ENCODE peak calls at places on chromosomes 2 and 18, in six cellular contexts. L is K562, C is HepG2, S is GM12878, G is upper lobe of left lung, P is A549. J is an unnamed sample. For H3K4me1, the result is how much of the 10 kb centered on the place peaks cover.

GRCh38 chr18:54939375-54939917 is 19.8 kb downstream of the CCDC68 start:
- ATAC-seq in L (peak), C (peak), S (no peak), G (no peak), P (no peak), J (no peak)

GRCh38 chr2:26412091-26412673 is 10.5 kb downstream of the DRC1 start:
- ATAC-seq in L (peak), C (peak), S (peak), G (peak), P (peak), J (no peak)

GRCh38 chr2:2270808-2271415 is 60.2 kb downstream of the MYT1L start:
- ATAC-seq in L (no peak), C (no peak), S (no peak), G (no peak), P (no peak), J (no peak)

GRCh38 chr2:56017784-56018183 is 94.2 kb upstream of the EFEMP1 start:
- ATAC-seq in L (no peak), C (no peak), S (no peak), G (no peak), P (no peak), J (no peak)

GRCh38 chr2:159188449-159188848 is 98.1 kb downstream of the WDSUB1 start:
- ATAC-seq in L (no peak), C (no peak), S (no peak), G (no peak), P (no peak), J (peak)

GRCh38 chr2:9110346-9110884 is 96.2 kb upstream of the ASAP2 start:
- ATAC-seq in L (peak), C (peak), S (peak), G (no peak), P (no peak), J (no peak)

GRCh38 chr2:33496150-33496549 is 19.7 kb downstream of the RASGRP3 start:
- ATAC-seq in L (no peak), C (no peak), S (no peak), G (no peak), P (no peak), J (no peak)

GRCh38 chr2:225177098-225177497 is 134.8 kb upstream of the DOCK10 start:
- ATAC-seq in L (no peak), C (no peak), S (no peak), G (no peak), P (peak), J (no peak)

GRCh38 chr2:201129044-201129505 is 13.1 kb downstream of the CFLAR start:
- ATAC-seq in L (no peak), C (peak), S (peak), G (peak), P (no peak), J (no peak)

GRCh38 chr18:49849331-49850217 is 36.2 kb upstream of the ACAA2 start:
- ATAC-seq in L (peak), C (peak), S (no peak), G (peak), P (peak), J (peak)

GRCh38 chr2:160474891-160475795 is 18.5 kb downstream of the RBMS1 start:
- ATAC-seq in L (no peak), C (peak), S (no peak), G (no peak), P (no peak), J (no peak)

GRCh38 chr2:31202041-31202440 is 15.3 kb downstream of the CAPN14 start:
- ATAC-seq in L (no peak), C (no peak), S (no peak), G (no peak), P (no peak), J (no peak)

GRCh38 chr2:211468217-211468616 is 911.8 kb downstream of the CPS1 start:
- ATAC-seq in L (no peak), C (no peak), S (no peak), G (no peak), P (no peak), J (no peak)

GRCh38 chr2:27263287-27264252 is 723 bp upstream of the SLC30A3 start:
- ATAC-seq in L (no peak), C (no peak), S (peak), G (no peak), P (no peak), J (no peak)

GRCh38 chr18:666177-666576 is 8.7 kb downstream of the TYMS start:
- ATAC-seq in L (peak), C (peak), S (peak), G (no peak), P (no peak), J (no peak)

GRCh38 chr2:168431301-168432024 is 24.6 kb upstream of the CERS6 start:
- ATAC-seq in L (no peak), C (no peak), S (peak), G (no peak), P (no peak), J (no peak)

GRCh38 chr2:64839844-64840243 is 149.4 kb upstream of the SLC1A4 start:
- ATAC-seq in L (peak), C (peak), S (peak), G (peak), P (no peak), J (peak)

GRCh38 chr2:169767243-169767888 is 31.3 kb upstream of the SSB start:
- ATAC-seq in L (peak), C (peak), S (peak), G (peak), P (peak), J (no peak)

GRCh38 chr2:65402339-65402738 is 30.1 kb downstream of the SPRED2 start:
- ATAC-seq in L (peak), C (no peak), S (no peak), G (peak), P (no peak), J (no peak)

GRCh38 chr2:10495311-10495987 is 47.3 kb upstream of the ODC1 start:
- ATAC-seq in L (peak), C (no peak), S (no peak), G (no peak), P (no peak), J (no peak)

GRCh38 chr2:183998797-183999190 is 599.5 kb upstream of the ZNF804A start:
- ATAC-seq in L (no peak), C (no peak), S (no peak), G (no peak), P (no peak), J (no peak)

GRCh38 chr2:171036532-171036931 is 107.5 kb downstream of the GORASP2 start:
- ATAC-seq in L (no peak), C (no peak), S (no peak), G (no peak), P (no peak), J (no peak)

GRCh38 chr2:64832926-64833325 is 156.3 kb upstream of the SLC1A4 start:
- ATAC-seq in L (no peak), C (no peak), S (no peak), G (no peak), P (no peak), J (no peak)

GRCh38 chr2:234587341-234588053 is 90.6 kb upstream of the ARL4C start:
- ATAC-seq in L (no peak), C (no peak), S (no peak), G (no peak), P (no peak), J (no peak)

GRCh38 chr2:2147024-2147900 is 183.8 kb downstream of the MYT1L start:
- ATAC-seq in L (no peak), C (no peak), S (no peak), G (peak), P (no peak), J (no peak)

GRCh38 chr2:171491292-171491691 is 31.0 kb upstream of the CYBRD1 start:
- ATAC-seq in L (peak), C (peak), S (no peak), G (no peak), P (no peak), J (no peak)

GRCh38 chr18:11178951-11179549 is 29.7 kb upstream of the PIEZO2 start:
- ATAC-seq in L (no peak), C (no peak), S (no peak), G (peak), P (no peak), J (peak)

GRCh38 chr2:69489793-69490192 is 52.6 kb upstream of the NFU1 start:
- ATAC-seq in L (no peak), C (no peak), S (no peak), G (no peak), P (no peak), J (peak)

GRCh38 chr2:197978971-197979370 is 174.6 kb downstream of the PLCL1 start:
- ATAC-seq in L (no peak), C (no peak), S (no peak), G (no peak), P (no peak), J (no peak)

GRCh38 chr2:96819101-96819875 is 3.2 kb downstream of the CNNM3 start:
- ATAC-seq in L (peak), C (peak), S (no peak), G (no peak), P (no peak), J (no peak)

GRCh38 chr2:54977149-54977548 is 73.1 kb downstream of the RTN4 start:
- ATAC-seq in L (no peak), C (no peak), S (peak), G (no peak), P (no peak), J (no peak)

GRCh38 chr2:54979645-54980044 is 70.6 kb downstream of the RTN4 start:
- ATAC-seq in L (no peak), C (no peak), S (peak), G (peak), P (no peak), J (no peak)

GRCh38 chr2:54969940-54970338 is 80.3 kb downstream of the RTN4 start:
- ATAC-seq in L (no peak), C (no peak), S (no peak), G (no peak), P (no peak), J (no peak)

GRCh38 chr2:54975598-54976507 is 74.4 kb downstream of the RTN4 start:
- ATAC-seq in L (peak), C (no peak), S (peak), G (no peak), P (no peak), J (no peak)

GRCh38 chr2:54975175-54975574 is 75.1 kb downstream of the RTN4 start:
- ATAC-seq in L (no peak), C (no peak), S (no peak), G (no peak), P (no peak), J (no peak)
- H3K4me1 ChIP-seq in L (under half), C (under half), S (under half), G (under half), P (under half), J (half or more)

DNA sequence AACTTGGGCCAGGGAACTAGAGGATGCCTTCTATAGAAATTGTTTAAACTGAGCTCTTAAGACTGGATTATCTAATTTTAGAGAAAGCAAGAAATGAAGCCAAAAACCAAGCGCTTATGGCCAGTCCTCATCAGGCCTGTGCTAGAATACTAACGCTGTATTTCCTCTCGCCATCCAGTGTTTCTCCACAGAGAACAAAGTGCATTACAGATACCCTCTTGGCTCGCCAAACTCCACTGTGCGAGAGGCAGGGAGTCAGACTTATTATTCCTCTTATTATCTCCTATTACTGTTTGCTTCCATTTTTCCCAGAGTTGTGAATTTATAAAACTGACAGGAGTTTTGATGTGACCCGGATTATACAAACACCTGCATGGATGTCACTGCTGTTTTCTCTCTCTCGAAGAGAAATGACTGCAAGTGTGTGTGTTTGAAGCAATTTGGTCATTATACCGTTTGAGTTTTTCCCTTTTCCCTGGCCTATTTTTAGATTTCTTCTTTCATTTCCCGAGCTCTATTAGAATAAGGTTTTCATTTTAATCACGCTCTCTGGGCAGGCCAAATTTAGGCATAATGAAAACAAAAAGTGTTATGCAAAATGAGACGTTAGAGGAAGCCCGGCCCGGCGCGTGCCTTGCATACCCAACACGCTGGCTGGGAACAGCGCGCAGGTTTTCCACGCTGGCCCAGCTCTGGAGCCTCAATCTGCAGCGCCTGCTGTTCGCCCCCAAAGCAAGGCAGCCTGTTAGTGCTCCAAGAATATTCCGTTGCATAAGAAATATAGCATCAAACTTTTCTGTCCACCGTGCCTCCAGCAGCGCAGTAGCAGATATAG is 103.3 kb downstream of the ALK start:
- ATAC-seq in L (no peak), C (no peak), S (no peak), G (no peak), P (no peak), J (peak)
- TF ChIP-seq EP300 in L (no peak), C (no peak), S (no peak), G (no peak), P (no peak), J (no peak)

DNA sequence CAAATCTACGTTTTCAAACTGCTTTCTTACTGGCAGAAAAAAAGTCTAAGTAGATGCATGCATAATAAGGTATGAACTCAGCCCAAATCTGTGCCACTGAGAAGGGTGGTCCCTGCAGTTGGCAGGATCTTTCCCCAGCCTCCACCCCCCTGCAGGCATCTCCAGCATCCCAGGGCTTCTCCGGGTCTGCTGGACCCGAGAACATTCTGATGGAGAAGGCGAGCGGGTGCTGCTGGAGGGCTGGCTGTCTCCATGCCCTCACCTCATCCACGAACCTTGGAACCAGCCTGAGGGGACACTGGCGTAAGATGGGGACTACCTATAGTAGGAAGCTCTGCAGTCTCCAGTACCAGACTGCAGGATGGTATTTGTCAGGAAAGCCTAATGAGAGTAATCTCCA is 198.9 kb downstream of the HDAC4 start:
- ATAC-seq in L (no peak), C (no peak), S (no peak), G (no peak), P (no peak), J (no peak)
- TF ChIP-seq CTCF in L (no peak), C (no peak), S (no peak), G (no peak), P (no peak), J (no peak)

DNA sequence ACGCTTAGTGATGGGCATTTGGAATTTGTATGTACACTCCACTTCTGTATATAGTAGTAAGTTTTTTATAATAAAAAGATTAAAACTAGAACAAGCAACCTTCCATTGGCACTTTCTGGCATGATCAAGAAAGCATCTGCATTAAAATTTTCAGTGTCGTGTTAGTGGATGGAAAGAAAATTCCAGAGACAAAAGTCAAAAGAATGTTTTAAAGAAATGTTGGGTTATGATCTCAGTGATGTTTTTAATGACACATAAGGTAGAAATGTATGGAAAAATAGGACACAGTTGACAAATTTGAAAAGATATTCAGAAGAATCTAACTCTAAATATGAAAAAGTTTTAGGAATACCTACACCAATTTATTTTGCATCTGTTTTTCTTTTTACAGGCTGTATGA is 126.1 kb upstream of the FAM117B start:
- ATAC-seq in L (no peak), C (no peak), S (no peak), G (no peak), P (no peak), J (no peak)
- H3K4me1 ChIP-seq in L (under half), C (under half), S (under half), G (under half), P (under half), J (under half)

DNA sequence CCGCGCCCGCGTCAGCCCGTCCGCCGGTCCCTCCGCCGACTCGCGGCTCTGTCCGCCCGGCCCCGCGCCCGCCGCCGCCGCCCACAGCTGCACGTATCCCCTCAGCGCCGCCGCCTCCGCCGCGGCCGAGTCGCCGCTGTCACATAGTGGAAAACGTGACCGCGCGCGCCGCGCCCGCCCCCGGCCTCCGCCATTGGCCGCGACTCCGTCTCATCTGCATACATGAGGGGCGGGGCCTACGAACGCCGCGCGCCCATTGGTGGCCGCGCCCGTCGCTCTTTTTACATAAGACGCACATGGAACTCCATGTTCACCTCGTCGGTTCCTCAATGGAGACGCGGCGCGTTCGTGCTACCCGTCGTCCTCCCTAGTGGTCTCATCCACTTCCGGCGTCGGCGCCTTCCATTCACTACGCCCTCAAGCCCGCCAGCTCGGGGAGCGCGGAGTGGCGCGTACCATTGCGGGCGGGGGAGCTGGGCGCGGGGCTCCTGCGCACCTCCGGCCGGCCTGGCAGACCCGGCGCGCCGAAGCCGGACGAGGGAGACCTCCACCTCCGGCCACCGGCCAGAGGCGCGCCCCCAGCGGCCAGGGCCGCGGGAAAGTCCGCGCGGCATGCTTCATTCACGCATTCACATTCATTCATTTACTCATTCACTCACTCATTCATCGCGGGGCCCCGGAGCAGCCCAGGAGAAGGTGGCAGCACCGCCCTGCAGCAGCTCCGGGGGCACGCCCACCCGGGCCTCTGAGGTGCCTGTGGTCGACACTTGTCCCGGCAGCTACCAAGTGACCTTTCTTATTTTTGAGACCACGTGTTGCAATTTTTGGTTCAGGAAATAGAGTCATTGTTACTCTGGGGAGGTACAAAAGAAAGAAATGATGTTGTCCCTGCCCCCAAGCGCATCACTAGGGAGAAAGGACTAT is 502 bp upstream of the PER2 start:
- ATAC-seq in L (peak), C (peak), S (peak), G (peak), P (peak), J (peak)
- TF ChIP-seq EP300 in L (no peak), C (no peak), S (no peak), G (no peak), P (no peak), J (no peak)